ENCODE peak calls at places on chromosomes 13 and 19, in eight cellular contexts. E, T, I, Y, N, Z, A and Q are unnamed samples.

GRCh38 chr13:51371768-51372399 is 32.4 kb downstream of the SERPINE3 start:
- DNase-seq in E (no peak), T (no peak), I (no peak), Y (no peak), N (no peak), Z (no peak), A (no peak), Q (no peak)

GRCh38 chr13:89749888-89750287 is 1597.6 kb upstream of the MIR17HG start:
- DNase-seq in E (no peak), T (no peak), I (no peak), Y (no peak), N (no peak), Z (no peak), A (no peak), Q (no peak)

GRCh38 chr13:69903081-69903480 is 204.5 kb upstream of the ATXN8OS start:
- DNase-seq in E (no peak), T (no peak), I (no peak), Y (peak), N (no peak), Z (no peak), A (no peak), Q (no peak)

GRCh38 chr19:18594096-18594823 is 5.7 kb downstream of the REX1BD start:
- DNase-seq in E (peak), T (no peak), I (peak), Y (peak), N (peak), Z (peak), A (peak), Q (peak)

GRCh38 chr19:19423322-19423721 is 17.8 kb downstream of the GATAD2A start:
- DNase-seq in E (no peak), T (no peak), I (no peak), Y (no peak), N (no peak), Z (no peak), A (no peak), Q (no peak)

GRCh38 chr19:51016798-51017683 is 2.5 kb downstream of the KLK10 start:
- DNase-seq in E (peak), T (peak), I (no peak), Y (peak), N (peak), Z (no peak), A (peak), Q (no peak)

GRCh38 chr13:111114362-111115050 is 604 bp upstream of the ARHGEF7 start:
- DNase-seq in E (no peak), T (no peak), I (peak), Y (peak), N (no peak), Z (peak), A (peak), Q (peak)

GRCh38 chr19:27971071-27971470 is 1241.9 kb downstream of the UQCRFS1 start:
- DNase-seq in E (no peak), T (no peak), I (no peak), Y (peak), N (no peak), Z (no peak), A (no peak), Q (no peak)

GRCh38 chr13:66888698-66889097 is 341.4 kb downstream of the PCDH9 start:
- DNase-seq in E (no peak), T (peak), I (no peak), Y (no peak), N (no peak), Z (no peak), A (no peak), Q (no peak)

GRCh38 chr13:88800505-88800904 is 1129.3 kb downstream of the SLITRK5 start:
- DNase-seq in E (no peak), T (no peak), I (no peak), Y (no peak), N (no peak), Z (no peak), A (no peak), Q (no peak)

GRCh38 chr13:30832845-30833332 is 73.2 kb upstream of the MEDAG start:
- DNase-seq in E (peak), T (no peak), I (peak), Y (peak), N (no peak), Z (peak), A (peak), Q (peak)

GRCh38 chr13:48653074-48654054 is at the start of gene CYSLTR2:
- DNase-seq in E (no peak), T (no peak), I (no peak), Y (peak), N (no peak), Z (no peak), A (no peak), Q (no peak)

GRCh38 chr19:41597600-41598041 is 21.7 kb downstream of the CEACAM21 start:
- DNase-seq in E (peak), T (peak), I (peak), Y (peak), N (peak), Z (peak), A (peak), Q (peak)

GRCh38 chr19:14473073-14473790 is 1.9 kb downstream of the PTGER1 start:
- DNase-seq in E (no peak), T (no peak), I (no peak), Y (no peak), N (no peak), Z (no peak), A (no peak), Q (no peak)

GRCh38 chr19:47652285-47652684 is 43.4 kb downstream of the BICRA start:
- DNase-seq in E (no peak), T (no peak), I (no peak), Y (no peak), N (no peak), Z (no peak), A (peak), Q (no peak)

GRCh38 chr13:44386932-44387556 is 13.4 kb downstream of the SERP2 start:
- DNase-seq in E (no peak), T (no peak), I (no peak), Y (no peak), N (no peak), Z (no peak), A (no peak), Q (no peak)

GRCh38 chr13:61410669-61411297 is 4.9 kb downstream of the PCDH20 start:
- DNase-seq in E (no peak), T (peak), I (peak), Y (no peak), N (no peak), Z (no peak), A (no peak), Q (peak)

GRCh38 chr13:52348081-52348480 is 57.9 kb downstream of the THSD1 start:
- DNase-seq in E (no peak), T (no peak), I (no peak), Y (peak), N (no peak), Z (no peak), A (no peak), Q (no peak)

GRCh38 chr13:46143239-46143701 is 38.4 kb upstream of the CPB2 start:
- DNase-seq in E (no peak), T (no peak), I (no peak), Y (no peak), N (no peak), Z (no peak), A (no peak), Q (peak)

GRCh38 chr19:55692681-55693081 is 17.7 kb downstream of the EPN1 start:
- DNase-seq in E (no peak), T (no peak), I (no peak), Y (no peak), N (no peak), Z (no peak), A (no peak), Q (no peak)

GRCh38 chr19:17686027-17686511 is 2.1 kb downstream of the UNC13A start:
- DNase-seq in E (no peak), T (no peak), I (no peak), Y (no peak), N (no peak), Z (peak), A (no peak), Q (no peak)

GRCh38 chr13:112891477-112892401 is 77.3 kb upstream of the MCF2L start:
- DNase-seq in E (no peak), T (no peak), I (peak), Y (no peak), N (no peak), Z (no peak), A (peak), Q (peak)

GRCh38 chr19:50794778-50795664 is 4.8 kb downstream of the ACP4 start:
- DNase-seq in E (no peak), T (no peak), I (peak), Y (peak), N (no peak), Z (no peak), A (peak), Q (no peak)

GRCh38 chr19:40677156-40677555 is 13.3 kb downstream of the NUMBL start:
- DNase-seq in E (no peak), T (no peak), I (no peak), Y (no peak), N (no peak), Z (no peak), A (no peak), Q (no peak)

GRCh38 chr19:30719991-30720329 is 347.8 kb downstream of the ZNF536 start:
- DNase-seq in E (no peak), T (no peak), I (no peak), Y (peak), N (no peak), Z (peak), A (peak), Q (no peak)

GRCh38 chr13:40060318-40061007 is 405.0 kb downstream of the COG6 start:
- DNase-seq in E (no peak), T (peak), I (no peak), Y (peak), N (no peak), Z (no peak), A (peak), Q (peak)

GRCh38 chr19:33398361-33399060 is 25.0 kb downstream of the CEBPG start:
- DNase-seq in E (no peak), T (no peak), I (no peak), Y (no peak), N (no peak), Z (no peak), A (no peak), Q (no peak)

GRCh38 chr19:347946-348861 is 3.6 kb upstream of the MIER2 start:
- DNase-seq in E (no peak), T (no peak), I (no peak), Y (peak), N (no peak), Z (no peak), A (no peak), Q (no peak)